ENCODE peak calls at places on chromosomes 6 and 20, in five cellular contexts. One of them, this sample, is unnamed.

GRCh38 chr6:80282913-80283554 is 176.6 kb downstream of the BCKDHB start:
- DNase-seq in IMR-90: no peak
- DNase-seq in Peyer's patch: no peak
- DNase-seq in A549: no peak
- DNase-seq in uterus: no peak
- DNase-seq in this sample: no peak

GRCh38 chr20:2470051-2470431 is 548 bp downstream of the SNRPB start:
- DNase-seq in IMR-90: peak
- DNase-seq in Peyer's patch: no peak
- DNase-seq in A549: peak
- DNase-seq in uterus: peak
- DNase-seq in this sample: no peak

GRCh38 chr20:35954907-35955251 is 577 bp upstream of the SCAND1 start:
- DNase-seq in IMR-90: peak
- DNase-seq in Peyer's patch: no peak
- DNase-seq in A549: no peak
- DNase-seq in uterus: no peak
- DNase-seq in this sample: no peak

GRCh38 chr20:38863024-38863851 is 57.7 kb downstream of the PPP1R16B start:
- DNase-seq in IMR-90: no peak
- DNase-seq in Peyer's patch: no peak
- DNase-seq in A549: no peak
- DNase-seq in uterus: no peak
- DNase-seq in this sample: no peak

GRCh38 chr6:25942561-25943147 is 12.2 kb upstream of the SLC17A2 start:
- DNase-seq in IMR-90: peak
- DNase-seq in Peyer's patch: no peak
- DNase-seq in A549: peak
- DNase-seq in uterus: no peak
- DNase-seq in this sample: no peak

GRCh38 chr20:34949120-34949519 is 6.5 kb downstream of the GSS start:
- DNase-seq in IMR-90: no peak
- DNase-seq in Peyer's patch: no peak
- DNase-seq in A549: no peak
- DNase-seq in uterus: no peak
- DNase-seq in this sample: no peak

GRCh38 chr6:7593234-7593633 is 3.2 kb downstream of the SNRNP48 start:
- DNase-seq in IMR-90: no peak
- DNase-seq in Peyer's patch: no peak
- DNase-seq in A549: no peak
- DNase-seq in uterus: no peak
- DNase-seq in this sample: no peak

GRCh38 chr20:56628015-56628872 is 862 bp upstream of the TFAP2C start:
- DNase-seq in IMR-90: no peak
- DNase-seq in Peyer's patch: no peak
- DNase-seq in A549: peak
- DNase-seq in uterus: no peak
- DNase-seq in this sample: no peak

GRCh38 chr6:160071805-160072687 is 49.6 kb upstream of the SLC22A1 start:
- DNase-seq in IMR-90: no peak
- DNase-seq in Peyer's patch: peak
- DNase-seq in A549: peak
- DNase-seq in uterus: no peak
- DNase-seq in this sample: no peak

GRCh38 chr6:24543683-24544082 is 48.9 kb downstream of the ALDH5A1 start:
- DNase-seq in IMR-90: no peak
- DNase-seq in Peyer's patch: no peak
- DNase-seq in A549: no peak
- DNase-seq in uterus: no peak
- DNase-seq in this sample: no peak

DNA sequence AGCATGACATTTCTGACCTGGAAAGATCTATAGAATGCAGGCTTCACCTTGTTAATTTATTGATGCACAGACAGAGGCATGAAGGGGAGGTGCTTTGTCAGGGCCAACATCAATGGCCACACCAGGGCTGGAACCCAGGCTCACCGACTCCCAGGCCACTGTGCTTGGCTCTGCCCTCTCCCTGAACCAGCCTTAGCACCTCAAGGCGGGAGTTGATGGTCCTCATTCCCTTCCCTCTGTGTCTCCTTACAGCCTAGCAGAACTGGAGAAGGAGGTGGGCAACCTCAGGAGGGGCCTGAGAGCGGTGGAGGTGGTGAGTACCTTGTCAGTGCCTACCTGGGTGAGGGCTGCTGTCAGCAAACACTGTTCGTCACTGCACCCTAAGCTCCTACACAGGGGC is 35.6 kb downstream of the MOCS1 start:
- DNase-seq in IMR-90: no peak
- DNase-seq in Peyer's patch: no peak
- DNase-seq in A549: no peak
- DNase-seq in uterus: no peak
- DNase-seq in this sample: no peak
- H3K27ac ChIP-seq in IMR-90: no peak
- H3K27ac ChIP-seq in Peyer's patch: no peak
- H3K27ac ChIP-seq in A549: no peak
- H3K27ac ChIP-seq in uterus: no peak
- H3K27ac ChIP-seq in this sample: no peak

GRCh38 chr6:19842030-19842429 is 4.9 kb downstream of the ID4 start:
- DNase-seq in IMR-90: no peak
- DNase-seq in Peyer's patch: no peak
- DNase-seq in A549: no peak
- DNase-seq in uterus: no peak
- DNase-seq in this sample: no peak

GRCh38 chr6:19839237-19839546 is 2.0 kb downstream of the ID4 start:
- DNase-seq in IMR-90: peak
- DNase-seq in Peyer's patch: no peak
- DNase-seq in A549: no peak
- DNase-seq in uterus: no peak
- DNase-seq in this sample: no peak

GRCh38 chr6:19838442-19839236 is 1.5 kb downstream of the ID4 start:
- DNase-seq in IMR-90: peak
- DNase-seq in Peyer's patch: peak
- DNase-seq in A549: peak
- DNase-seq in uterus: no peak
- DNase-seq in this sample: no peak

GRCh38 chr6:19839788-19840187 is 2.6 kb downstream of the ID4 start:
- DNase-seq in IMR-90: no peak
- DNase-seq in Peyer's patch: no peak
- DNase-seq in A549: no peak
- DNase-seq in uterus: no peak
- DNase-seq in this sample: no peak

DNA sequence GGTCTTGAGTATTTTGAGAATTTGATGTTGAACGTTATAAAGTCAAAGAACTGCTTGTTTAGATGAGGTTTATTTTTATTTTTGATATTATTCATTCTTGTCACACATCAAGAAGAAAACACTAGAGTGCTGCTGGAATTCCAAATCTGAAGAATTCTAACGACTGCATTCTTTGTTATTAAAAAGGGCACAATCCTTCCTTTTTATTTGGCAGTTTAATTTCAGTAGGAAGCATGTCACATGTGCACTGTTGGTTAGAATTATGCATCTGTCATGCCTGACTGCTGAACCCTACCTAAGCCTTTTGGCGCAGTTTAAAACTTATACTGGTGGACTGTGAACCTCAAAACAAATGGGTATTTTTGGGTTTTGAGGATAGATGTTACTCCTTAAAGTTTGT is 4.0 kb downstream of the ID4 start:
- DNase-seq in IMR-90: no peak
- DNase-seq in Peyer's patch: no peak
- DNase-seq in A549: no peak
- DNase-seq in uterus: no peak
- DNase-seq in this sample: no peak
- TF ChIP-seq POLR2A in IMR-90: no peak
- TF ChIP-seq POLR2A in Peyer's patch: no peak
- TF ChIP-seq POLR2A in A549: no peak
- TF ChIP-seq POLR2A in uterus: no peak
- TF ChIP-seq POLR2A in this sample: no peak

DNA sequence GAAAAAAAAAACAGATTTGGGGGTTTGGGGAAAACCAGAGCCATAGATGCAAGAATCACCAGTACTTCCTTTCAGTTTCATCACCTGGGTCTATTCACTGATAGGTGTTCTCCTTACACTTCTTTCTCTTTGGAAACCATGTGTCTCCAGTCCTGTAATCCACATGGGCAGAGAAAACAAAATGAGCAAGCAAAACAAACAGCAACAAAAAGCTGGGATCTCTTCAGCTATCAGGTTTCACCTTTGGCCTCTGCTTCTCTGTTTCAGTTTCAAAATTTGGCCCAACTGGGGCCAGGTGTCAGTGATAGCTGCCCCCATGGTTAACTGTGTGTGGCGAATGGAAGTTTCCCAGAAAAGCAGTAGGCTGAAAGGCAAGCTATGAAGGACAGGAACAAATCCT is 220.0 kb upstream of the THBS2 start:
- DNase-seq in IMR-90: no peak
- DNase-seq in Peyer's patch: no peak
- DNase-seq in A549: no peak
- DNase-seq in uterus: no peak
- DNase-seq in this sample: no peak
- H3K27ac ChIP-seq in IMR-90: no peak
- H3K27ac ChIP-seq in Peyer's patch: no peak
- H3K27ac ChIP-seq in A549: no peak
- H3K27ac ChIP-seq in uterus: peak
- H3K27ac ChIP-seq in this sample: no peak

GRCh38 chr6:392441-393390 is 1.2 kb downstream of the IRF4 start:
- DNase-seq in IMR-90: no peak
- DNase-seq in Peyer's patch: no peak
- DNase-seq in A549: no peak
- DNase-seq in uterus: no peak
- DNase-seq in this sample: no peak
- TF ChIP-seq POLR2A in IMR-90: no peak
- TF ChIP-seq POLR2A in Peyer's patch: no peak
- TF ChIP-seq POLR2A in A549: no peak
- TF ChIP-seq POLR2A in uterus: no peak
- TF ChIP-seq POLR2A in this sample: no peak

GRCh38 chr6:111423055-111423633 is 59.9 kb downstream of the REV3L start:
- DNase-seq in IMR-90: peak
- DNase-seq in Peyer's patch: no peak
- DNase-seq in A549: no peak
- DNase-seq in uterus: no peak
- DNase-seq in this sample: no peak
- H3K27ac ChIP-seq in IMR-90: no peak
- H3K27ac ChIP-seq in Peyer's patch: no peak
- H3K27ac ChIP-seq in A549: no peak
- H3K27ac ChIP-seq in uterus: no peak
- H3K27ac ChIP-seq in this sample: no peak

GRCh38 chr20:61808497-61808896 is 257.2 kb downstream of the TAF4 start:
- DNase-seq in IMR-90: no peak
- DNase-seq in Peyer's patch: peak
- DNase-seq in A549: no peak
- DNase-seq in uterus: no peak
- DNase-seq in this sample: no peak
- TF ChIP-seq POLR2A in IMR-90: no peak
- TF ChIP-seq POLR2A in Peyer's patch: no peak
- TF ChIP-seq POLR2A in A549: no peak
- TF ChIP-seq POLR2A in uterus: no peak
- TF ChIP-seq POLR2A in this sample: no peak

DNA sequence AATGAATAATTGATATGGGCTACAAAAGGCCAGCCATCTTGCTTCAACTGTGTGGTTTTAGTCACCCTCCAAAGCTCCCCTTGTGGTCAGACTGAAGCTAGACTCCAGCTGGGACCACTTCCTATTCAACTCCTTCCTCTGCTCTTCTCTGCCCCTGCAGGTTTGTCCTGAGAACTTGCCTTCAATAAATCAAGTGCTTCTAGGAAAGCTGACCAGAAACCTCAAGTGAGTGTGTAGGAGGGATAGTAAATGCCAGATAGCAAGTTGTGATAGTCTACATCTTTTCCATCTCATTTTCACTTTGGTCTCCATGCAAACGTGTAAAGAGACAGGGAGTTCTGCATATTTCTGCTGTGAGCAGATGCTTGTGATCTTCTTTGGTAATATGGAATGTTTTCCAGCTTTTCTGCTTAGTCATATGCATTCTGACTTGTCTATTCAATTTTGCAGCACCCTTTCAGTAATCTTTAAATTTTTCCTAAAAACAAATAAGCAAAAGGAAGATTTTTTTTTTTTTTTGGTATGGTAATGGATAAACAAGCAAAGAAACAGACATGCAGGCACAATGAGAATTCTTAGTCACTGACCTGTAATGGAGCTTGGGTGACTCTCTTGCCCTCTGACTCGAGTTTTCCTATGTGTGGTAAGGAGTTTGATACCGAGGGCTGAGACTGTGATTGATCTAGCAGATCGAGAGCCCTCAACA is 201.3 kb upstream of the BTBD3 start:
- DNase-seq in IMR-90: peak
- DNase-seq in Peyer's patch: no peak
- DNase-seq in A549: peak
- DNase-seq in uterus: no peak
- DNase-seq in this sample: no peak
- H3K27ac ChIP-seq in IMR-90: peak
- H3K27ac ChIP-seq in Peyer's patch: no peak
- H3K27ac ChIP-seq in A549: no peak
- H3K27ac ChIP-seq in uterus: no peak
- H3K27ac ChIP-seq in this sample: no peak

GRCh38 chr6:12014873-12015149 is 2.7 kb downstream of the HIVEP1 start:
- DNase-seq in IMR-90: no peak
- DNase-seq in Peyer's patch: no peak
- DNase-seq in A549: no peak
- DNase-seq in uterus: no peak
- DNase-seq in this sample: no peak

GRCh38 chr6:12013368-12013617 is 1.2 kb downstream of the HIVEP1 start:
- DNase-seq in IMR-90: no peak
- DNase-seq in Peyer's patch: no peak
- DNase-seq in A549: no peak
- DNase-seq in uterus: no peak
- DNase-seq in this sample: no peak

GRCh38 chr6:12012566-12013367 is 655 bp downstream of the HIVEP1 start:
- DNase-seq in IMR-90: peak
- DNase-seq in Peyer's patch: peak
- DNase-seq in A549: peak
- DNase-seq in uterus: peak
- DNase-seq in this sample: no peak

GRCh38 chr6:12012231-12012565 is at the start of gene HIVEP1:
- DNase-seq in IMR-90: no peak
- DNase-seq in Peyer's patch: peak
- DNase-seq in A549: no peak
- DNase-seq in uterus: peak
- DNase-seq in this sample: no peak

GRCh38 chr6:12014027-12014872 is 2.1 kb downstream of the HIVEP1 start:
- DNase-seq in IMR-90: peak
- DNase-seq in Peyer's patch: no peak
- DNase-seq in A549: peak
- DNase-seq in uterus: no peak
- DNase-seq in this sample: no peak
- TF ChIP-seq POLR2A in IMR-90: no peak
- TF ChIP-seq POLR2A in Peyer's patch: no peak
- TF ChIP-seq POLR2A in A549: no peak
- TF ChIP-seq POLR2A in uterus: no peak
- TF ChIP-seq POLR2A in this sample: no peak

GRCh38 chr6:93177451-93177850 is 241.9 kb downstream of the EPHA7 start:
- DNase-seq in IMR-90: no peak
- DNase-seq in Peyer's patch: no peak
- DNase-seq in A549: no peak
- DNase-seq in uterus: no peak
- DNase-seq in this sample: no peak
- H3K27ac ChIP-seq in IMR-90: no peak
- H3K27ac ChIP-seq in Peyer's patch: no peak
- H3K27ac ChIP-seq in A549: no peak
- H3K27ac ChIP-seq in uterus: no peak
- H3K27ac ChIP-seq in this sample: no peak